ENCODE peak calls at places on chromosome 11, in six cellular contexts. S is HTR-8/SVneo; T is stomach; O is tibial nerve; C is 8988T; E is stimulated activated CD4-positive, alpha-beta T cell treated with anti-CD3 and anti-CD28 coated beads, Interleukin-2, amount 100 ng/mL, for 24 hours. K is an unnamed sample.
A peak's percentile ranks its signal among the peaks of the same experiment; 100 is the strongest.

GRCh38 chr11:12111482-12112149 is 1.2 kb downstream of the MICAL2 start:
- DNase-seq in T (no peak), C (no peak), S (no peak), E (no peak), O (no peak), K (no peak)

GRCh38 chr11:69109101-69109500 is 46.6 kb upstream of the SMIM38 start:
- DNase-seq in C (no peak), O (no peak), S (no peak), E (no peak), T (no peak), K (no peak)

GRCh38 chr11:19403196-19403895 is 162.6 kb upstream of the E2F8 start:
- DNase-seq in S (no peak), E (no peak), C (no peak), T (no peak), O (no peak), K (peak; percentile 22)

GRCh38 chr11:64051297-64051696 is 15.6 kb downstream of the FLRT1 start:
- DNase-seq in S (no peak), T (no peak), E (no peak), O (no peak), C (no peak), K (no peak)

GRCh38 chr11:100105605-100106358 is 581.3 kb upstream of the ARHGAP42 start:
- DNase-seq in O (no peak), S (no peak), T (no peak), E (no peak), C (no peak), K (no peak)

GRCh38 chr11:73760066-73760679 is 701 bp downstream of the RAB6A start:
- DNase-seq in T (peak; percentile 37), S (peak; percentile 55), E (peak; percentile 26), O (peak; percentile 22), C (peak; percentile 35), K (peak; percentile 81)

GRCh38 chr11:57460017-57460755 is at the start of gene RTN4RL2:
- DNase-seq in C (peak; percentile 97), S (peak; percentile 63), E (peak; percentile 44), O (no peak), T (no peak), K (no peak)

GRCh38 chr11:61152816-61153592 is 8.2 kb downstream of the VPS37C start:
- DNase-seq in O (no peak), E (no peak), C (no peak), T (no peak), S (peak; percentile 40), K (no peak)

GRCh38 chr11:44785856-44786606 is 59.3 kb downstream of the TSPAN18 start:
- DNase-seq in O (no peak), S (peak; percentile 28), C (peak; percentile 76), E (no peak), T (no peak), K (no peak)

GRCh38 chr11:6693342-6694228 is 10.4 kb upstream of the MRPL17 start:
- DNase-seq in T (no peak), O (peak; percentile 26), S (no peak), E (peak; percentile 65), C (no peak), K (no peak)

GRCh38 chr11:87722756-87723599 is 452.3 kb downstream of the RAB38 start:
- DNase-seq in C (peak; percentile 7), S (peak; percentile 4), T (peak; percentile 43), O (no peak), E (no peak), K (no peak)